ENCODE peak calls at places on chromosomes 7 and 10, in six cellular contexts. O, F, C, K, U and G are unnamed samples.

GRCh38 chr7:139749545-139749944 is 28.3 kb downstream of the HIPK2 start:
- DNase-seq in O (no peak), F (no peak), C (no peak), K (no peak), U (no peak), G (no peak)

GRCh38 chr7:92253251-92253650 is 7.5 kb downstream of the ANKIB1 start:
- DNase-seq in O (no peak), F (no peak), C (no peak), K (no peak), U (no peak), G (no peak)

GRCh38 chr7:154872811-154873570 is 129.9 kb downstream of the PAXIP1 start:
- DNase-seq in O (no peak), F (no peak), C (no peak), K (no peak), U (no peak), G (no peak)

GRCh38 chr10:99658622-99659030 is 683 bp upstream of the ENTPD7 start:
- DNase-seq in O (no peak), F (no peak), C (no peak), K (no peak), U (peak), G (peak)

GRCh38 chr7:5850944-5851343 is 29.7 kb upstream of the OCM start:
- DNase-seq in O (no peak), F (no peak), C (no peak), K (no peak), U (no peak), G (no peak)

GRCh38 chr10:99529483-99530107 is 3.1 kb upstream of the NKX2-3 start:
- DNase-seq in O (no peak), F (no peak), C (no peak), K (no peak), U (no peak), G (no peak)

GRCh38 chr10:107913317-107914294 is 749.1 kb upstream of the SORCS1 start:
- DNase-seq in O (no peak), F (no peak), C (no peak), K (no peak), U (no peak), G (no peak)

GRCh38 chr10:31947144-31947926 is 18.7 kb upstream of the ARHGAP12 start:
- DNase-seq in O (no peak), F (no peak), C (peak), K (no peak), U (no peak), G (peak)

GRCh38 chr10:124671486-124672075 is 72.6 kb downstream of the FAM53B start:
- DNase-seq in O (no peak), F (peak), C (peak), K (no peak), U (no peak), G (no peak)

GRCh38 chr10:11824825-11825224 is 1.7 kb downstream of the PROSER2 start:
- DNase-seq in O (no peak), F (no peak), C (no peak), K (no peak), U (no peak), G (no peak)

GRCh38 chr7:88495901-88496300 is 189.2 kb upstream of the STEAP4 start:
- DNase-seq in O (no peak), F (no peak), C (no peak), K (no peak), U (no peak), G (no peak)

GRCh38 chr10:128098631-128099030 is 27.6 kb downstream of the MKI67 start:
- DNase-seq in O (no peak), F (no peak), C (no peak), K (no peak), U (no peak), G (no peak)

GRCh38 chr10:77680811-77681210 is 43.2 kb upstream of the KCNMA1 start:
- DNase-seq in O (no peak), F (no peak), C (no peak), K (no peak), U (no peak), G (no peak)

GRCh38 chr10:96765406-96766240 is 45.3 kb upstream of the PIK3AP1 start:
- DNase-seq in O (peak), F (peak), C (peak), K (peak), U (peak), G (peak)

GRCh38 chr10:86336341-86336740 is 30.3 kb downstream of the GRID1 start:
- DNase-seq in O (no peak), F (no peak), C (no peak), K (no peak), U (no peak), G (no peak)

GRCh38 chr10:14184841-14185500 is 145.8 kb downstream of the FRMD4A start:
- DNase-seq in O (peak), F (no peak), C (no peak), K (peak), U (no peak), G (peak)

GRCh38 chr10:70137927-70138883 is 5.6 kb upstream of the AIFM2 start:
- DNase-seq in O (no peak), F (peak), C (no peak), K (no peak), U (no peak), G (no peak)

GRCh38 chr10:77667426-77668324 is 30.1 kb upstream of the KCNMA1 start:
- DNase-seq in O (no peak), F (no peak), C (no peak), K (no peak), U (no peak), G (no peak)

GRCh38 chr10:87818505-87819273 is 663 bp upstream of the ATAD1 start:
- DNase-seq in O (peak), F (peak), C (no peak), K (peak), U (peak), G (peak)

GRCh38 chr7:35908305-35909223 is 107.7 kb downstream of the SEPTIN7 start:
- DNase-seq in O (no peak), F (no peak), C (no peak), K (no peak), U (no peak), G (no peak)

GRCh38 chr10:78165617-78166016 is 132.0 kb downstream of the RPS24 start:
- DNase-seq in O (no peak), F (no peak), C (no peak), K (no peak), U (no peak), G (peak)

GRCh38 chr7:50558380-50559051 is 6.7 kb downstream of the DDC start:
- DNase-seq in O (no peak), F (no peak), C (no peak), K (no peak), U (no peak), G (no peak)

GRCh38 chr10:109929501-109930219 is 6.3 kb upstream of the XPNPEP1 start:
- DNase-seq in O (no peak), F (no peak), C (no peak), K (no peak), U (no peak), G (peak)

GRCh38 chr10:420154-421121 is 269.0 kb downstream of the DIP2C start:
- DNase-seq in O (no peak), F (no peak), C (no peak), K (no peak), U (no peak), G (no peak)

GRCh38 chr7:3196629-3197028 is 104.4 kb upstream of the SDK1 start:
- DNase-seq in O (no peak), F (no peak), C (no peak), K (no peak), U (no peak), G (no peak)

GRCh38 chr7:120089968-120090367 is 183.0 kb upstream of the KCND2 start:
- DNase-seq in O (no peak), F (no peak), C (no peak), K (no peak), U (no peak), G (no peak)

GRCh38 chr7:135100856-135101255 is 47.0 kb upstream of the TMEM140 start:
- DNase-seq in O (no peak), F (no peak), C (peak), K (no peak), U (no peak), G (peak)